ENCODE peak calls at places on chromosomes 5 and 9, in ten cellular contexts. Q, M, X, Y, H, N, K, A, Z and C are unnamed samples.

GRCh38 chr9:942805-943580 is 33.5 kb upstream of the DMRT3 start:
- DNase-seq in Y (peak), A (no peak), X (no peak), Q (no peak), M (peak), Z (peak), K (no peak), N (no peak), H (no peak), C (no peak)

GRCh38 chr9:131190191-131190590 is 64.8 kb downstream of the NUP214 start:
- DNase-seq in H (no peak), Y (no peak), A (no peak), N (no peak), X (no peak), Q (no peak), Z (no peak), M (no peak), K (no peak), C (no peak)

GRCh38 chr5:65811895-65812294 is 89.9 kb downstream of the NLN start:
- DNase-seq in Q (no peak), H (no peak), X (no peak), K (no peak), A (no peak), M (no peak), Y (no peak), N (no peak), Z (no peak), C (no peak)

GRCh38 chr9:88046542-88046941 is 72.2 kb upstream of the CDK20 start:
- DNase-seq in N (no peak), H (no peak), Y (no peak), A (no peak), Z (no peak), X (no peak), Q (no peak), M (no peak), K (no peak), C (no peak)

GRCh38 chr5:39399135-39400036 is 25.4 kb downstream of the DAB2 start:
- DNase-seq in H (peak), K (no peak), Q (peak), X (no peak), N (no peak), Z (peak), A (no peak), Y (no peak), M (no peak), C (no peak)

GRCh38 chr9:137435381-137435891 is 5.7 kb downstream of the ENTPD8 start:
- DNase-seq in Z (no peak), K (no peak), N (no peak), Y (no peak), M (no peak), X (no peak), H (no peak), Q (no peak), A (no peak), C (no peak)

GRCh38 chr5:88925692-88926490 is 42.9 kb upstream of the MEF2C start:
- DNase-seq in Z (no peak), N (no peak), Y (no peak), M (no peak), X (no peak), Q (no peak), A (no peak), H (no peak), K (no peak), C (no peak)

GRCh38 chr5:38258319-38259061 is at the start of gene EGFLAM:
- DNase-seq in Q (no peak), A (peak), Z (peak), X (no peak), K (peak), Y (no peak), N (no peak), H (peak), M (no peak), C (no peak)

GRCh38 chr5:91018185-91018584 is 364.9 kb downstream of the ARRDC3 start:
- DNase-seq in Z (peak), N (no peak), H (no peak), Y (no peak), Q (no peak), A (no peak), K (no peak), M (no peak), X (no peak), C (no peak)

GRCh38 chr9:88387035-88387732 is 1.1 kb upstream of the SPIN1 start:
- DNase-seq in K (no peak), X (no peak), Y (no peak), H (peak), N (no peak), A (peak), Z (peak), M (no peak), Q (no peak), C (peak)

GRCh38 chr5:169416583-169417196 is 115.8 kb upstream of the SLIT3 start:
- DNase-seq in A (no peak), Y (no peak), Q (peak), X (no peak), H (peak), K (no peak), N (no peak), Z (no peak), M (no peak), C (peak)

GRCh38 chr9:116151966-116152381 is 1.6 kb upstream of the PAPPA start:
- DNase-seq in Q (peak), Z (no peak), K (no peak), N (no peak), H (no peak), Y (no peak), X (no peak), A (no peak), M (no peak), C (no peak)

GRCh38 chr5:113240032-113240431 is 194.8 kb downstream of the TSSK1B start:
- DNase-seq in Q (no peak), Z (no peak), A (no peak), N (no peak), Y (no peak), K (no peak), M (no peak), X (no peak), H (no peak), C (no peak)

GRCh38 chr9:107810493-107810931 is 320.9 kb upstream of the KLF4 start:
- DNase-seq in Y (no peak), N (no peak), A (no peak), Z (no peak), M (no peak), K (no peak), Q (no peak), H (no peak), X (no peak), C (peak)

GRCh38 chr5:130065617-130066016 is 161.4 kb downstream of the CHSY3 start:
- DNase-seq in M (no peak), Z (no peak), A (no peak), H (no peak), X (no peak), Q (no peak), K (no peak), N (no peak), Y (no peak), C (no peak)

GRCh38 chr5:83162598-83162997 is 85.3 kb downstream of the XRCC4 start:
- DNase-seq in N (no peak), K (no peak), Q (no peak), X (no peak), H (no peak), Y (no peak), Z (no peak), M (no peak), A (no peak), C (no peak)